ENCODE peak calls at places on chromosomes 11 and 22, in five cellular contexts. One of them, this sample, is unnamed. For H3K4me1, the result is how much of the 10 kb centered on the place peaks cover.

GRCh38 chr11:75275581-75275980 is 35.0 kb downstream of the TPBGL start:
- DNase-seq in cardiac muscle cell: no peak
- DNase-seq in transverse colon: peak
- DNase-seq in endodermal cell: peak
- DNase-seq in A549: no peak
- DNase-seq in this sample: no peak

GRCh38 chr22:35899736-35900135 is 128.9 kb downstream of the RBFOX2 start:
- DNase-seq in cardiac muscle cell: no peak
- DNase-seq in transverse colon: no peak
- DNase-seq in endodermal cell: no peak
- DNase-seq in A549: no peak
- DNase-seq in this sample: no peak

GRCh38 chr11:114284021-114284420 is 12.2 kb upstream of the NNMT start:
- DNase-seq in cardiac muscle cell: no peak
- DNase-seq in transverse colon: peak
- DNase-seq in endodermal cell: no peak
- DNase-seq in A549: no peak
- DNase-seq in this sample: no peak

GRCh38 chr11:76791861-76792260 is 8.7 kb downstream of the TSKU start:
- DNase-seq in cardiac muscle cell: no peak
- DNase-seq in transverse colon: no peak
- DNase-seq in endodermal cell: no peak
- DNase-seq in A549: no peak
- DNase-seq in this sample: peak

GRCh38 chr11:91998466-91998865 is 226.2 kb upstream of the FAT3 start:
- DNase-seq in cardiac muscle cell: no peak
- DNase-seq in transverse colon: no peak
- DNase-seq in endodermal cell: no peak
- DNase-seq in A549: no peak
- DNase-seq in this sample: no peak

GRCh38 chr22:45317551-45318167 is 7.9 kb downstream of the FAM118A start:
- DNase-seq in cardiac muscle cell: no peak
- DNase-seq in transverse colon: peak
- DNase-seq in endodermal cell: peak
- DNase-seq in A549: no peak
- DNase-seq in this sample: peak

GRCh38 chr11:119153049-119153818 is 4.4 kb downstream of the ABCG4 start:
- DNase-seq in cardiac muscle cell: peak
- DNase-seq in transverse colon: no peak
- DNase-seq in endodermal cell: peak
- DNase-seq in A549: no peak
- DNase-seq in this sample: no peak

GRCh38 chr11:8234425-8234821 is 29.3 kb downstream of the LMO1 start:
- DNase-seq in cardiac muscle cell: no peak
- DNase-seq in transverse colon: no peak
- DNase-seq in endodermal cell: peak
- DNase-seq in A549: peak
- DNase-seq in this sample: peak

GRCh38 chr11:83816572-83817187 is 530.5 kb upstream of the CCDC90B start:
- DNase-seq in cardiac muscle cell: peak
- DNase-seq in transverse colon: no peak
- DNase-seq in endodermal cell: no peak
- DNase-seq in A549: peak
- DNase-seq in this sample: peak

GRCh38 chr11:113849713-113850112 is 25.7 kb downstream of the USP28 start:
- DNase-seq in cardiac muscle cell: no peak
- DNase-seq in transverse colon: no peak
- DNase-seq in endodermal cell: peak
- DNase-seq in A549: no peak
- DNase-seq in this sample: no peak

GRCh38 chr11:10304495-10305261 is at the start of gene ADM:
- DNase-seq in cardiac muscle cell: peak
- DNase-seq in transverse colon: peak
- DNase-seq in endodermal cell: peak
- DNase-seq in A549: peak
- DNase-seq in this sample: peak

GRCh38 chr22:44764974-44765373 is 12.6 kb downstream of the ARHGAP8 start:
- DNase-seq in cardiac muscle cell: no peak
- DNase-seq in transverse colon: no peak
- DNase-seq in endodermal cell: no peak
- DNase-seq in A549: no peak
- DNase-seq in this sample: no peak

GRCh38 chr22:36237462-36238347 is 1.6 kb downstream of the APOL2 start:
- DNase-seq in cardiac muscle cell: no peak
- DNase-seq in transverse colon: peak
- DNase-seq in endodermal cell: no peak
- DNase-seq in A549: no peak
- DNase-seq in this sample: no peak

GRCh38 chr11:73470036-73470624 is 93.9 kb downstream of the RELT start:
- DNase-seq in cardiac muscle cell: no peak
- DNase-seq in transverse colon: no peak
- DNase-seq in endodermal cell: no peak
- DNase-seq in A549: no peak
- DNase-seq in this sample: no peak

GRCh38 chr11:66289548-66290331 is 797 bp upstream of the YIF1A start:
- DNase-seq in cardiac muscle cell: peak
- DNase-seq in transverse colon: peak
- DNase-seq in endodermal cell: peak
- DNase-seq in A549: peak
- DNase-seq in this sample: no peak

GRCh38 chr11:120511804-120512726 is 517 bp downstream of the GRIK4 start:
- DNase-seq in cardiac muscle cell: no peak
- DNase-seq in transverse colon: no peak
- DNase-seq in endodermal cell: peak
- DNase-seq in A549: no peak
- DNase-seq in this sample: no peak

DNA sequence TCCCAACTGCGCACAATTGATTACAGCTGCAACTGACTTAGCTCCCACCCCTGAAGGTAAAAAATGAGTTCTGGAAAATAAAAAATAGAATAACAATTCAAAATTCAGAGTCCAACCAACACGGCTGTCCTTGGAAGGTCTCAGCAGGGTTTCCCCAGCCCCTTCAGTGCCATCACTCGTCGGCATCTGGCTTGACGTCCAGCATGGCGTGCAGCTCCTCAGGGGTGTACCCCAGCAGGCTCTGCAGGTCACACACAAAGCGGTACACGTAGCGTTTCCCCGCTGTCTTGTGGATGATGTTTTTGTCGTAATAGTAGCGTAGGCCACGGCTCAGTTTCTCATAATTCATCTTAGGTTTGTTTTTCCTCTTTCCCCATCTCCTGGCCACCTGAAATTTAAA is 125.2 kb downstream of the ETS1 start:
- DNase-seq in cardiac muscle cell: no peak
- DNase-seq in transverse colon: no peak
- DNase-seq in endodermal cell: no peak
- DNase-seq in A549: no peak
- DNase-seq in this sample: no peak
- H3K4me1 ChIP-seq in cardiac muscle cell: under half
- H3K4me1 ChIP-seq in transverse colon: under half
- H3K4me1 ChIP-seq in endodermal cell: under half
- H3K4me1 ChIP-seq in A549: under half
- H3K4me1 ChIP-seq in this sample: under half

GRCh38 chr11:128501576-128502549 is 85.5 kb downstream of the ETS1 start:
- DNase-seq in cardiac muscle cell: no peak
- DNase-seq in transverse colon: no peak
- DNase-seq in endodermal cell: no peak
- DNase-seq in A549: no peak
- DNase-seq in this sample: no peak
- H3K4me1 ChIP-seq in cardiac muscle cell: under half
- H3K4me1 ChIP-seq in transverse colon: half or more
- H3K4me1 ChIP-seq in endodermal cell: under half
- H3K4me1 ChIP-seq in A549: half or more
- H3K4me1 ChIP-seq in this sample: half or more

GRCh38 chr11:78040691-78041379 is 17.8 kb upstream of the KCTD14 start:
- DNase-seq in cardiac muscle cell: no peak
- DNase-seq in transverse colon: no peak
- DNase-seq in endodermal cell: peak
- DNase-seq in A549: no peak
- DNase-seq in this sample: no peak
- H3K4me1 ChIP-seq in cardiac muscle cell: under half
- H3K4me1 ChIP-seq in transverse colon: under half
- H3K4me1 ChIP-seq in endodermal cell: under half
- H3K4me1 ChIP-seq in A549: under half
- H3K4me1 ChIP-seq in this sample: under half

DNA sequence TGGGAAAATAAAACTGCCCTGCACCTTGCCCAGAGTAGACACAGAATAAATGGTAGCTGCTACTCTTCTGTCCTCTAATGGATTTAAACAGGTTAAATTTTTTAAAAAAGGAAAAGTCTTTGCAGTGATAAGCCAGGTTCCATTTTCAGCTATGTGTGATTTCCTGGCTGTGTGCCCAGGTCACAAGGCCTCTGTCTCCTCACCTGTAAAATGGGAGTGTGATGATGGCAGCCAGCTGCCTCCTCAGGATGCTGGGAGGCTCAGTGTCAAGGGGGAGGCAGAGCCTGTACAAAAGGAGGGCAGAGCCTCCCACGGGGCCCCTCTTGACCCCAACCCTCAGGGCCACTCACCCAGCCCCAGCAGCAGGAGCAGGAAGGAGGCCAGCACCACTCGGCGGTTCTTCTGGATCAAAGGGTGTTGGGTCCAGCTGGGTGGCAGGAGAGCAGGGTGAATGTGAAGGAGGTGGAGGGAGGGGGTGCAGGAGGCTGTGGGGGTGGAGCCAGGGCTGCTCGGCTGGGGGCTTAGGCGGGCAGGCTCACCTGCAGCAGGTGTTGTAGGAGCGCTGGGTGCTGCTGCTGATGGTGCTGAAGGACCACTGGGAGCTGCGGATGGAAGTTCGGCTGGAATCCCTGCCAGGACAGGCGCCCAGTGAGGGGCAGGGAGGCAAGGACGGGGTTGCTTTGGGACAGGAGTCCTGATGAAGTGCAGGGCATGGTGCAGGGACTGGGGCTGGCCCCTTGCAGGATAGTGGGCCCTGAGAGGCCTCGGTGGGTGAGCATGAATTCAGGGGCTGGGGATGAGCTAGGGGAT is 1.9 kb downstream of the TMEM134 start:
- DNase-seq in cardiac muscle cell: no peak
- DNase-seq in transverse colon: no peak
- DNase-seq in endodermal cell: no peak
- DNase-seq in A549: no peak
- DNase-seq in this sample: no peak
- H3K4me1 ChIP-seq in cardiac muscle cell: under half
- H3K4me1 ChIP-seq in transverse colon: under half
- H3K4me1 ChIP-seq in endodermal cell: under half
- H3K4me1 ChIP-seq in A549: under half
- H3K4me1 ChIP-seq in this sample: under half

DNA sequence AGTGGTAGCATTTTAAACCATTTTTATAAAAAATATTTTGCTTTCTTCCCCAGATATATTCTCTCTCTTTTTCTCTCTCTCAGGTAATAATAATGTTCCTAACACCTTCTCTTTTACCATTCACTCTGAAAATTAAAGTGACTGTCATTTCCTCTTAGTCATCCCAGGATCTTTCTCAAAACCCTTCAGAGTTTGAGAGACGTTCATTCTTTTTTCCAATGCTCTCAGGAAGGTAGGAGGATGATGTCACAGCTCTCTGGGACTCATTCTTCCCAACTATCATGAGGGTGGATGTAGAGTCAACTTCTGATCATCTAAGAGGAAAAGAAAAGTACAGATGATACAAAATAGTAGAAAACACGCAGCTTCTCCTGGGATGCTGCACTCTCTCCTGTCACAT is 60.2 kb upstream of the CRTAM start:
- DNase-seq in cardiac muscle cell: no peak
- DNase-seq in transverse colon: no peak
- DNase-seq in endodermal cell: no peak
- DNase-seq in A549: peak
- DNase-seq in this sample: no peak
- H3K4me1 ChIP-seq in cardiac muscle cell: under half
- H3K4me1 ChIP-seq in transverse colon: under half
- H3K4me1 ChIP-seq in endodermal cell: under half
- H3K4me1 ChIP-seq in A549: under half
- H3K4me1 ChIP-seq in this sample: under half

GRCh38 chr11:34232810-34233209 is 125.0 kb downstream of the ABTB2 start:
- DNase-seq in cardiac muscle cell: no peak
- DNase-seq in transverse colon: no peak
- DNase-seq in endodermal cell: no peak
- DNase-seq in A549: no peak
- DNase-seq in this sample: no peak

GRCh38 chr11:34234086-34234740 is 123.6 kb downstream of the ABTB2 start:
- DNase-seq in cardiac muscle cell: no peak
- DNase-seq in transverse colon: peak
- DNase-seq in endodermal cell: peak
- DNase-seq in A549: no peak
- DNase-seq in this sample: peak

GRCh38 chr11:34235591-34236071 is 122.2 kb downstream of the ABTB2 start:
- DNase-seq in cardiac muscle cell: no peak
- DNase-seq in transverse colon: no peak
- DNase-seq in endodermal cell: peak
- DNase-seq in A549: no peak
- DNase-seq in this sample: no peak

GRCh38 chr11:34235189-34235588 is 122.6 kb downstream of the ABTB2 start:
- DNase-seq in cardiac muscle cell: no peak
- DNase-seq in transverse colon: no peak
- DNase-seq in endodermal cell: no peak
- DNase-seq in A549: no peak
- DNase-seq in this sample: no peak

DNA sequence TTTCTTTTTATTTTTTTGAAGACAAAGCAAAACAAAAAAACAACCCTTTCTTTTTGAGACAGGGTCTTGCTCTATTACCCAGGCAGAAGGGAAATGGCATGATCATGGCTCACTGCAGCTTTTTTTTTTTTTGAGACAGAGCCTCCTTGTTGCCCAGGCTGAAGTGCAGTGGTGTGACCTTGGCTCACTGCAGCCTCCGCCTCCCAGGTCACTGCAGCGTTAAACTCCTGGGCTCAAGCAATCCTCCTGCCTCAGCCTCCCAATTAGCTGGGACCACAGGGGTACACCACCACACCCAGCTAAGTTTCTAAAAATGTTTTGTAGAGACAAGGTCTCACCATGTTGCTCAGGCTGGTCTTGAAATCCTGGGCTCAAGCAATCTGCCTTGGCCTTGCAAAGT is 124.6 kb downstream of the ABTB2 start:
- DNase-seq in cardiac muscle cell: no peak
- DNase-seq in transverse colon: no peak
- DNase-seq in endodermal cell: no peak
- DNase-seq in A549: no peak
- DNase-seq in this sample: no peak
- H3K4me1 ChIP-seq in cardiac muscle cell: under half
- H3K4me1 ChIP-seq in transverse colon: under half
- H3K4me1 ChIP-seq in endodermal cell: under half
- H3K4me1 ChIP-seq in A549: under half
- H3K4me1 ChIP-seq in this sample: under half

GRCh38 chr22:27080191-27080590 is 422.8 kb downstream of the MIAT start:
- DNase-seq in cardiac muscle cell: no peak
- DNase-seq in transverse colon: no peak
- DNase-seq in endodermal cell: no peak
- DNase-seq in A549: no peak
- DNase-seq in this sample: no peak
- H3K4me1 ChIP-seq in cardiac muscle cell: under half
- H3K4me1 ChIP-seq in transverse colon: under half
- H3K4me1 ChIP-seq in endodermal cell: under half
- H3K4me1 ChIP-seq in A549: under half
- H3K4me1 ChIP-seq in this sample: under half